ENCODE peak calls at places on chromosomes 5 and 9, in eight cellular contexts. One of them, this sample, is unnamed.
A peak's percentile ranks its signal among the peaks of the same experiment; 100 is the strongest.

GRCh38 chr5:41793156-41793770 is 77.0 kb downstream of the OXCT1 start:
- DNase-seq in iPS-NIHi11: no peak
- DNase-seq in amygdala: no peak
- DNase-seq in bronchial epithelial cell: peak; percentile 81
- DNase-seq in mesendoderm: no peak
- DNase-seq in NCI-H1417: peak; percentile 76
- DNase-seq in DMS153: peak; percentile 85
- DNase-seq in RKO: no peak
- DNase-seq in this sample: no peak

GRCh38 chr5:127428748-127429147 is 88.7 kb upstream of the PRRC1 start:
- DNase-seq in iPS-NIHi11: no peak
- DNase-seq in bronchial epithelial cell: no peak
- DNase-seq in amygdala: no peak
- DNase-seq in mesendoderm: peak; percentile 79
- DNase-seq in NCI-H1417: no peak
- DNase-seq in RKO: no peak
- DNase-seq in DMS153: peak; percentile 27
- DNase-seq in this sample: peak; percentile 76

GRCh38 chr9:36499156-36499886 is 73.4 kb upstream of the MELK start:
- DNase-seq in bronchial epithelial cell: no peak
- DNase-seq in DMS153: no peak
- DNase-seq in NCI-H1417: peak; percentile 95
- DNase-seq in mesendoderm: no peak
- DNase-seq in amygdala: no peak
- DNase-seq in RKO: no peak
- DNase-seq in iPS-NIHi11: no peak
- DNase-seq in this sample: peak; percentile 80

GRCh38 chr5:88542786-88543185 is 274.1 kb upstream of the TMEM161B start:
- DNase-seq in DMS153: no peak
- DNase-seq in amygdala: no peak
- DNase-seq in mesendoderm: no peak
- DNase-seq in bronchial epithelial cell: no peak
- DNase-seq in NCI-H1417: no peak
- DNase-seq in RKO: no peak
- DNase-seq in iPS-NIHi11: no peak
- DNase-seq in this sample: no peak

GRCh38 chr9:137293482-137294090 is 8.5 kb downstream of the NRARP start:
- DNase-seq in mesendoderm: no peak
- DNase-seq in amygdala: no peak
- DNase-seq in iPS-NIHi11: no peak
- DNase-seq in NCI-H1417: no peak
- DNase-seq in DMS153: no peak
- DNase-seq in bronchial epithelial cell: no peak
- DNase-seq in RKO: no peak
- DNase-seq in this sample: no peak

GRCh38 chr5:149656576-149657182 is 73.4 kb upstream of the PPARGC1B start:
- DNase-seq in NCI-H1417: peak; percentile 27
- DNase-seq in iPS-NIHi11: peak; percentile 71
- DNase-seq in DMS153: no peak
- DNase-seq in mesendoderm: peak; percentile 82
- DNase-seq in amygdala: no peak
- DNase-seq in bronchial epithelial cell: peak; percentile 51
- DNase-seq in RKO: no peak
- DNase-seq in this sample: peak; percentile 89

GRCh38 chr5:14463629-14464028 is 118.0 kb upstream of the OTULINL start:
- DNase-seq in DMS153: peak; percentile 81
- DNase-seq in amygdala: no peak
- DNase-seq in RKO: peak; percentile 58
- DNase-seq in iPS-NIHi11: no peak
- DNase-seq in NCI-H1417: peak; percentile 73
- DNase-seq in mesendoderm: no peak
- DNase-seq in bronchial epithelial cell: peak; percentile 86
- DNase-seq in this sample: peak; percentile 34

GRCh38 chr9:86978413-86978812 is 31.1 kb upstream of the GAS1 start:
- DNase-seq in NCI-H1417: no peak
- DNase-seq in DMS153: no peak
- DNase-seq in RKO: no peak
- DNase-seq in iPS-NIHi11: no peak
- DNase-seq in amygdala: no peak
- DNase-seq in mesendoderm: no peak
- DNase-seq in bronchial epithelial cell: no peak
- DNase-seq in this sample: no peak

GRCh38 chr9:38006163-38006562 is 62.9 kb downstream of the SHB start:
- DNase-seq in iPS-NIHi11: no peak
- DNase-seq in RKO: no peak
- DNase-seq in DMS153: no peak
- DNase-seq in bronchial epithelial cell: peak; percentile 70
- DNase-seq in NCI-H1417: no peak
- DNase-seq in amygdala: no peak
- DNase-seq in mesendoderm: no peak
- DNase-seq in this sample: no peak

GRCh38 chr5:117089001-117089400 is 514.4 kb upstream of the SEMA6A start:
- DNase-seq in NCI-H1417: no peak
- DNase-seq in DMS153: no peak
- DNase-seq in bronchial epithelial cell: no peak
- DNase-seq in amygdala: no peak
- DNase-seq in mesendoderm: no peak
- DNase-seq in RKO: no peak
- DNase-seq in iPS-NIHi11: no peak
- DNase-seq in this sample: no peak

GRCh38 chr5:55440188-55440646 is 94.5 kb downstream of the PLPP1 start:
- DNase-seq in NCI-H1417: no peak
- DNase-seq in amygdala: no peak
- DNase-seq in iPS-NIHi11: peak; percentile 35
- DNase-seq in bronchial epithelial cell: no peak
- DNase-seq in mesendoderm: peak; percentile 54
- DNase-seq in RKO: no peak
- DNase-seq in DMS153: no peak
- DNase-seq in this sample: no peak

GRCh38 chr9:11194249-11194648 is 581.4 kb upstream of the PTPRD start:
- DNase-seq in iPS-NIHi11: no peak
- DNase-seq in amygdala: no peak
- DNase-seq in NCI-H1417: no peak
- DNase-seq in RKO: no peak
- DNase-seq in bronchial epithelial cell: no peak
- DNase-seq in mesendoderm: no peak
- DNase-seq in DMS153: peak; percentile 14
- DNase-seq in this sample: no peak

GRCh38 chr9:130001185-130001584 is 41.8 kb downstream of the FNBP1 start:
- DNase-seq in RKO: no peak
- DNase-seq in amygdala: no peak
- DNase-seq in mesendoderm: no peak
- DNase-seq in DMS153: no peak
- DNase-seq in bronchial epithelial cell: no peak
- DNase-seq in iPS-NIHi11: no peak
- DNase-seq in NCI-H1417: no peak
- DNase-seq in this sample: no peak

GRCh38 chr9:128103589-128103962 is 24.0 kb downstream of the PTGES2 start:
- DNase-seq in bronchial epithelial cell: no peak
- DNase-seq in NCI-H1417: peak; percentile 52
- DNase-seq in RKO: no peak
- DNase-seq in DMS153: no peak
- DNase-seq in iPS-NIHi11: peak; percentile 37
- DNase-seq in mesendoderm: peak; percentile 40
- DNase-seq in amygdala: no peak
- DNase-seq in this sample: no peak

GRCh38 chr5:128121679-128122078 is 38.1 kb downstream of the SLC12A2 start:
- DNase-seq in iPS-NIHi11: peak; percentile 11
- DNase-seq in bronchial epithelial cell: peak; percentile 55
- DNase-seq in amygdala: no peak
- DNase-seq in NCI-H1417: no peak
- DNase-seq in DMS153: no peak
- DNase-seq in RKO: no peak
- DNase-seq in mesendoderm: no peak
- DNase-seq in this sample: no peak

This sample was measured in NCI-H526.